ENCODE peak calls at places on chromosomes 12 and 14, in ten cellular contexts. H is transverse colon; I is left ventricle myocardium inferior; V is Panc1; W is SK-N-SH; P is CD8-positive, alpha-beta memory T cell; O is aorta; S is colonic mucosa; T is tibial artery; C is psoas muscle. X is an unnamed sample. For H3K27me3, the result is how much of the 10 kb centered on the place peaks cover.

GRCh38 chr14:90756755-90757345 is 59.4 kb downstream of the TTC7B start:
- DNase-seq in H (no peak), I (no peak), V (no peak), W (no peak), P (no peak), O (no peak), S (no peak), T (no peak), C (peak), X (no peak)

GRCh38 chr12:7695159-7695930 is at the start of gene GDF3:
- DNase-seq in H (no peak), I (no peak), V (no peak), W (no peak), P (no peak), O (no peak), S (peak), T (no peak), C (no peak), X (no peak)

GRCh38 chr14:22814945-22815713 is at the start of gene SLC7A7:
- DNase-seq in H (peak), I (no peak), V (no peak), W (no peak), P (no peak), O (no peak), S (peak), T (no peak), C (no peak), X (no peak)

GRCh38 chr12:15997910-15998309 is 86.8 kb downstream of the DERA start:
- DNase-seq in H (no peak), I (no peak), V (no peak), W (no peak), P (no peak), O (no peak), S (no peak), T (no peak), C (no peak), X (no peak)

GRCh38 chr12:3562484-3562883 is 71.5 kb downstream of the PRMT8 start:
- DNase-seq in H (no peak), I (no peak), V (no peak), W (no peak), P (no peak), O (no peak), S (no peak), T (peak), C (no peak), X (no peak)

GRCh38 chr14:35661875-35662274 is 127.9 kb downstream of the INSM2 start:
- DNase-seq in H (no peak), I (no peak), V (no peak), W (no peak), P (no peak), O (no peak), S (no peak), T (no peak), C (no peak), X (no peak)

GRCh38 chr12:78359530-78359929 is 505.0 kb upstream of the SYT1 start:
- DNase-seq in H (peak), I (no peak), V (no peak), W (no peak), P (no peak), O (no peak), S (no peak), T (no peak), C (no peak), X (no peak)

GRCh38 chr12:5000658-5001390 is 42.9 kb upstream of the KCNA5 start:
- DNase-seq in H (no peak), I (no peak), V (no peak), W (no peak), P (no peak), O (no peak), S (no peak), T (no peak), C (no peak), X (no peak)

GRCh38 chr14:81206115-81206514 is 14.6 kb downstream of the GTF2A1 start:
- DNase-seq in H (no peak), I (no peak), V (peak), W (no peak), P (no peak), O (no peak), S (no peak), T (no peak), C (no peak), X (no peak)

GRCh38 chr12:91854725-91855124 is 290.9 kb downstream of the BTG1 start:
- DNase-seq in H (no peak), I (no peak), V (no peak), W (no peak), P (no peak), O (no peak), S (no peak), T (no peak), C (no peak), X (no peak)

GRCh38 chr12:27595231-27595642 is 71.2 kb downstream of the PPFIBP1 start:
- DNase-seq in H (peak), I (no peak), V (no peak), W (peak), P (no peak), O (no peak), S (peak), T (peak), C (no peak), X (no peak)

GRCh38 chr12:119308743-119309456 is 25.6 kb upstream of the CCDC60 start:
- DNase-seq in H (no peak), I (peak), V (no peak), W (no peak), P (no peak), O (no peak), S (no peak), T (no peak), C (peak), X (no peak)

GRCh38 chr14:36663404-36664321 is 2.0 kb downstream of the PAX9 start:
- DNase-seq in H (no peak), I (no peak), V (no peak), W (no peak), P (no peak), O (peak), S (no peak), T (no peak), C (no peak), X (no peak)

GRCh38 chr14:90757452-90757851 is 58.8 kb downstream of the TTC7B start:
- DNase-seq in H (no peak), I (no peak), V (no peak), W (no peak), P (no peak), O (no peak), S (no peak), T (no peak), C (peak), X (no peak)

GRCh38 chr12:52041695-52042123 is 9.5 kb upstream of the NR4A1 start:
- DNase-seq in H (no peak), I (peak), V (no peak), W (no peak), P (peak), O (peak), S (no peak), T (peak), C (no peak), X (no peak)

GRCh38 chr12:56315256-56315625 is 547 bp downstream of the CNPY2 start:
- DNase-seq in H (peak), I (no peak), V (no peak), W (peak), P (no peak), O (no peak), S (peak), T (no peak), C (no peak), X (no peak)

GRCh38 chr12:110270125-110270962 is 10.7 kb upstream of the ATP2A2 start:
- DNase-seq in H (no peak), I (peak), V (no peak), W (peak), P (no peak), O (peak), S (no peak), T (peak), C (peak), X (no peak)

GRCh38 chr14:34090451-34090850 is 139.6 kb upstream of the EGLN3 start:
- DNase-seq in H (no peak), I (no peak), V (no peak), W (no peak), P (no peak), O (no peak), S (no peak), T (no peak), C (no peak), X (no peak)

GRCh38 chr12:78470354-78471195 is 394.0 kb upstream of the SYT1 start:
- DNase-seq in H (peak), I (no peak), V (peak), W (peak), P (no peak), O (no peak), S (peak), T (no peak), C (no peak), X (no peak)

GRCh38 chr12:93777249-93777648 is 100.1 kb downstream of the CRADD start:
- DNase-seq in H (no peak), I (no peak), V (no peak), W (no peak), P (no peak), O (no peak), S (no peak), T (no peak), C (no peak), X (no peak)

GRCh38 chr12:32541754-32542374 is 137.2 kb upstream of the DNM1L start:
- DNase-seq in H (no peak), I (no peak), V (no peak), W (no peak), P (no peak), O (no peak), S (no peak), T (no peak), C (no peak), X (no peak)

GRCh38 chr12:69070319-69071090 is 137.5 kb upstream of the CPM start:
- DNase-seq in H (peak), I (peak), V (peak), W (peak), P (peak), O (no peak), S (peak), T (peak), C (no peak), X (peak)

GRCh38 chr12:647039-647712 is 16.1 kb downstream of the NINJ2 start:
- DNase-seq in H (no peak), I (no peak), V (no peak), W (no peak), P (no peak), O (no peak), S (no peak), T (no peak), C (no peak), X (no peak)

GRCh38 chr12:90896164-90896563 is 58.8 kb downstream of the CCER1 start:
- DNase-seq in H (no peak), I (no peak), V (no peak), W (no peak), P (no peak), O (no peak), S (no peak), T (no peak), C (no peak), X (no peak)

GRCh38 chr12:100031821-100032220 is 47.1 kb upstream of the ANKS1B start:
- DNase-seq in H (no peak), I (no peak), V (no peak), W (peak), P (no peak), O (no peak), S (no peak), T (no peak), C (no peak), X (no peak)

GRCh38 chr12:112116232-112117060 is 7.9 kb upstream of the NAA25 start:
- DNase-seq in H (peak), I (peak), V (no peak), W (peak), P (no peak), O (peak), S (peak), T (peak), C (peak), X (no peak)

GRCh38 chr12:115194448-115194847 is 510.5 kb upstream of the TBX3 start:
- DNase-seq in H (peak), I (no peak), V (no peak), W (no peak), P (no peak), O (no peak), S (no peak), T (no peak), C (no peak), X (no peak)

GRCh38 chr12:112308652-112309051 is 73.6 kb downstream of the HECTD4 start:
- DNase-seq in H (no peak), I (no peak), V (no peak), W (no peak), P (no peak), O (no peak), S (no peak), T (no peak), C (no peak), X (no peak)

GRCh38 chr12:101823891-101824290 is 6.9 kb downstream of the GNPTAB start:
- DNase-seq in H (peak), I (peak), V (no peak), W (peak), P (peak), O (no peak), S (peak), T (no peak), C (peak), X (peak)

GRCh38 chr14:106141242-106142220 is 615.1 kb downstream of the TMEM121 start:
- DNase-seq in H (no peak), I (no peak), V (no peak), W (peak), P (peak), O (no peak), S (no peak), T (no peak), C (no peak), X (peak)

GRCh38 chr12:54027442-54027786 is 826 bp upstream of the HOXC6 start:
- DNase-seq in H (no peak), I (no peak), V (no peak), W (no peak), P (no peak), O (no peak), S (no peak), T (no peak), C (no peak), X (no peak)

GRCh38 chr12:54025507-54026393 is 2.5 kb upstream of the HOXC6 start:
- DNase-seq in H (no peak), I (no peak), V (no peak), W (no peak), P (no peak), O (no peak), S (no peak), T (no peak), C (no peak), X (no peak)

GRCh38 chr12:54028324-54029201 is at the start of gene HOXC6:
- DNase-seq in H (no peak), I (no peak), V (no peak), W (peak), P (no peak), O (no peak), S (no peak), T (peak), C (peak), X (no peak)

GRCh38 chr12:54024581-54024980 is 3.7 kb upstream of the HOXC6 start:
- DNase-seq in H (no peak), I (no peak), V (no peak), W (no peak), P (no peak), O (no peak), S (no peak), T (no peak), C (no peak), X (no peak)

GRCh38 chr12:54026640-54027441 is 1.4 kb upstream of the HOXC6 start:
- DNase-seq in H (no peak), I (no peak), V (no peak), W (no peak), P (no peak), O (no peak), S (no peak), T (no peak), C (no peak), X (no peak)
- H3K27ac ChIP-seq in H (no peak), I (no peak), V (peak), W (no peak), P (no peak), O (no peak), S (no peak), T (peak), C (peak), X (no peak)

GRCh38 chr12:130714091-130714590 is 2.0 kb downstream of the RIMBP2 start:
- DNase-seq in H (no peak), I (no peak), V (no peak), W (peak), P (no peak), O (no peak), S (no peak), T (no peak), C (no peak), X (no peak)
- H3K27me3 ChIP-seq in H (half or more), I (half or more), V (under half), W (under half), P (under half), O (under half), S (under half), T (under half), C (under half), X (half or more)

GRCh38 chr12:105803292-105803691 is 335.5 kb downstream of the NUAK1 start:
- DNase-seq in H (no peak), I (no peak), V (no peak), W (no peak), P (no peak), O (no peak), S (no peak), T (no peak), C (no peak), X (no peak)

GRCh38 chr12:105804591-105805265 is 334.0 kb downstream of the NUAK1 start:
- DNase-seq in H (no peak), I (no peak), V (no peak), W (no peak), P (no peak), O (no peak), S (no peak), T (no peak), C (no peak), X (no peak)

GRCh38 chr12:105805730-105806390 is 332.9 kb downstream of the NUAK1 start:
- DNase-seq in H (no peak), I (no peak), V (no peak), W (no peak), P (no peak), O (no peak), S (no peak), T (no peak), C (peak), X (no peak)
- H3K27ac ChIP-seq in H (no peak), I (no peak), V (no peak), W (no peak), P (no peak), O (no peak), S (no peak), T (no peak), C (peak), X (no peak)

GRCh38 chr12:62370189-62370588 is 96.4 kb upstream of the MON2 start:
- DNase-seq in H (no peak), I (no peak), V (no peak), W (no peak), P (no peak), O (no peak), S (no peak), T (no peak), C (no peak), X (no peak)
- H3K27me3 ChIP-seq in H (under half), I (under half), V (under half), W (under half), P (under half), O (under half), S (under half), T (under half), C (under half), X (under half)

GRCh38 chr14:102914474-102915291 is 7.8 kb upstream of the AMN start:
- DNase-seq in H (no peak), I (no peak), V (no peak), W (no peak), P (no peak), O (peak), S (no peak), T (no peak), C (no peak), X (no peak)
- H3K27ac ChIP-seq in H (no peak), I (no peak), V (no peak), W (no peak), P (no peak), O (no peak), S (no peak), T (no peak), C (no peak), X (no peak)

GRCh38 chr14:69574954-69575295 is 254 bp upstream of the CCDC177 start:
- DNase-seq in H (no peak), I (no peak), V (no peak), W (no peak), P (no peak), O (no peak), S (no peak), T (no peak), C (no peak), X (no peak)
- H3K27me3 ChIP-seq in H (half or more), I (half or more), V (under half), W (under half), P (under half), O (under half), S (half or more), T (under half), C (under half), X (under half)

DNA sequence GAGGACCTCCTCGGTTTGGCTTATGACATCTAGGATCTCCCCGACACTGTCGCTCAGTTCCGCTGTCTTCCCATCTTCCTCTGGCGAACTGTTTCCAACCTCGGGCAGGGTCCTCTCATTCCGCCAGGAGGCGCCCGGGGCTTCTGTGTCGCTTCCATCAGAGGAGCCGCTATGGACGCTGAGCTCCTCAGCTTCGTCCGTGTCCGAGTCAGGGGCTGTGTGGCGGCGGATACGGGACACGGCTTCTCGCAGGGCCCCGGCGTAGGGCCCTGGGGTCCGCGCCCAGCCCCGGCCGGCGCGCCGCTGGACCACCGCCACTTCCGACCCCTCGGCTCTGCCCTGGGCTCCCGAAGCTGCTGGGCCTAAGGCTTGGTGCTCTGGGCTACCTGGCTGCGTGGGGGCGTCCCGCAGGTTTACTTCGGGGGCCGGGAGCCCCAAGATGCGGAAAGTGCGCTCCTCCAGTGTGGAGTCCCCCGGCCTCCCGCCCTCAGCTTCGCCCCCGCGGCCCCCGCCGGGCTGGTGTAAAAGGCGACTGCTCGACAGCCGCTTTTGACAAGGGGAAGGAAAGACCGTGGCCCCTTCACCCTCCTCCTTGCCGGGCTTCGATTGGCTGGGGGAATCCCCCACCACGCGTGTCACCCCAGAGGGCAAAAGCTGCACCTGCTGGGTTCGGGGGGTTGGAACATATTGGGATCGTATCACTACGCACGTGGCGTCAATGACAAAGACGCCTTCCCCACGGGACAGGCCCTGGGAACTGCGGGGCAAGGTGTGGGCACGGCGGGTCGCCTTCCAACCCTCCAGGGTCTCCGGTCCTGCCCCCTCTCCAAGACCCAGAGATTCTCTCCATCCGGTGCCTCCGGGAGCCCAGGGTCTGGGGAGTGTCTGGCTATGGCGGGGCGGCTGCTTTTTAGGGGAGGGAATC is 2.1 kb downstream of the DDN start:
- DNase-seq in H (peak), I (peak), V (no peak), W (peak), P (peak), O (peak), S (peak), T (peak), C (peak), X (peak)
- H3K27ac ChIP-seq in H (no peak), I (peak), V (no peak), W (no peak), P (no peak), O (no peak), S (no peak), T (no peak), C (no peak), X (no peak)

X was measured in CD4-positive, alpha-beta T cell.